ENCODE peak calls at places on chromosomes 5 and 9, in four cellular contexts. X is sigmoid colon, P is A549, J is HCT116. Y is an unnamed sample.

GRCh38 chr9:74960548-74960947 is 7.8 kb upstream of the C9orf40 start:
- DNase-seq in J (no peak), X (no peak), P (peak; percentile 21), Y (peak; percentile 20)

GRCh38 chr5:27252911-27253310 is 214.5 kb upstream of the CDH9 start:
- DNase-seq in P (no peak), J (no peak), X (no peak), Y (no peak)

GRCh38 chr5:124315746-124316415 is 430.6 kb downstream of the ZNF608 start:
- DNase-seq in X (no peak), J (no peak), P (no peak), Y (no peak)

GRCh38 chr5:145347026-145347616 is 488.0 kb downstream of the PRELID2 start:
- DNase-seq in X (no peak), J (peak; percentile 23), P (no peak), Y (peak; percentile 23)

GRCh38 chr5:83377131-83377865 is 94.2 kb upstream of the VCAN start:
- DNase-seq in P (no peak), X (no peak), J (no peak), Y (no peak)

GRCh38 chr9:106417685-106418084 is 445.3 kb upstream of the ZNF462 start:
- DNase-seq in X (no peak), P (no peak), J (no peak), Y (no peak)

GRCh38 chr9:13445123-13445522 is 165.6 kb upstream of the MPDZ start:
- DNase-seq in J (no peak), X (no peak), P (no peak), Y (no peak)

GRCh38 chr5:130871346-130872086 is 293.5 kb downstream of the HINT1 start:
- DNase-seq in P (peak; percentile 11), X (no peak), J (peak; percentile 29), Y (peak; percentile 54)

GRCh38 chr5:139287890-139288635 is 5.5 kb upstream of the MATR3 start:
- DNase-seq in X (no peak), P (no peak), J (no peak), Y (peak; percentile 51)

GRCh38 chr5:133831506-133832224 is 136.8 kb downstream of the C5orf15 start:
- DNase-seq in X (no peak), P (no peak), J (no peak), Y (peak; percentile 29)

GRCh38 chr5:6780802-6781391 is 67.7 kb downstream of the TENT4A start:
- DNase-seq in P (peak; percentile 24), J (peak; percentile 38), X (no peak), Y (peak; percentile 15)

GRCh38 chr9:25129537-25129936 is 548.7 kb downstream of the TUSC1 start:
- DNase-seq in P (no peak), J (no peak), X (no peak), Y (no peak)

GRCh38 chr9:79567671-79568098 is 4.1 kb upstream of the TLE4 start:
- DNase-seq in P (no peak), X (no peak), J (no peak), Y (peak; percentile 39)
- H3K27ac ChIP-seq in P (no peak overlapping the region), X (no peak overlapping the region), J (no peak overlapping the region), Y (no peak overlapping the region)

GRCh38 chr9:92971776-92972175 is 24.5 kb downstream of the FGD3 start:
- DNase-seq in P (no peak), J (no peak), X (no peak), Y (no peak)

GRCh38 chr9:92971121-92971520 is 23.8 kb downstream of the FGD3 start:
- DNase-seq in P (no peak), J (no peak), X (no peak), Y (no peak)

GRCh38 chr9:92968081-92968480 is 20.8 kb downstream of the FGD3 start:
- DNase-seq in J (no peak), P (no peak), X (no peak), Y (no peak)

GRCh38 chr9:92969516-92970466 is 22.5 kb downstream of the FGD3 start:
- DNase-seq in P (no peak), X (no peak), J (no peak), Y (no peak)

GRCh38 chr9:92970467-92970923 is 23.2 kb downstream of the FGD3 start:
- DNase-seq in X (no peak), P (no peak), J (no peak), Y (no peak)
- H3K4me1 ChIP-seq in X (no peaks in the 10 kb centered on the region), P (no peaks in the 10 kb centered on the region), J (peaks cover 19% of the 10 kb centered on the region), Y (no peaks in the 10 kb centered on the region)

DNA sequence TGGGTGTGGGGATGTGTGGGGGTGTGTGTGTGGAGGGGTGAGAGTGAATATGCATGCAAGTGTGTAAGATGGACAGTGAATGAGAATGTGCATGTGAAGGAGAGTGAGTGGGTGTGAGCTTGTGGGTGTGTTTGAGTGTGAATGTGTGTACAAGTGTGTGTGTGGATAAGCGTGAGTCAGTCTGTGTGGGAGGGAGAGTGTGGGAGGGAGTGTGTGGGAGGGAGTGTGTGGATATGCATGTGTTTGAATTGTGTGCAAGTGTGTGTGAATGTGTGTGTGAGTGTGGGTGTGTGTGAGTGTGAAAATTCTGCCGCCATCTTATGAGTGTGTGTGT is 3.7 kb upstream of the SCGB3A1 start:
- DNase-seq in X (no peak), J (no peak), P (no peak), Y (no peak)
- H3K27ac ChIP-seq in X (no peak overlapping the region), J (no peak overlapping the region), P (no peak overlapping the region), Y (no peak overlapping the region)

GRCh38 chr5:135235002-135235401 is 164.0 kb downstream of the MACROH2A1 start:
- DNase-seq in J (no peak), P (no peak), X (peak; percentile 11), Y (no peak)
- H3K4me1 ChIP-seq in J (no peaks in the 10 kb centered on the region), P (peaks cover 13% of the 10 kb centered on the region), X (no peaks in the 10 kb centered on the region), Y (peaks cover 3% of the 10 kb centered on the region)

GRCh38 chr9:133117271-133118178 is 3.5 kb downstream of the RALGDS start:
- DNase-seq in P (no peak), X (peak; percentile 86), J (no peak), Y (peak; percentile 55)

GRCh38 chr9:133114886-133115603 is 6.0 kb downstream of the RALGDS start:
- DNase-seq in P (no peak), X (peak; percentile 71), J (no peak), Y (no peak)

GRCh38 chr9:133118179-133118520 is 2.9 kb downstream of the RALGDS start:
- DNase-seq in J (no peak), X (no peak), P (no peak), Y (no peak)

GRCh38 chr9:133115604-133116345 is 5.3 kb downstream of the RALGDS start:
- DNase-seq in X (peak; percentile 70), J (no peak), P (no peak), Y (no peak)

GRCh38 chr9:133116346-133117231 is 4.5 kb downstream of the RALGDS start:
- DNase-seq in J (no peak), P (no peak), X (no peak), Y (peak; percentile 82)
- H3K27ac ChIP-seq in J (no peak overlapping the region), P (no peak overlapping the region), X (peak overlapping the region; percentile 94), Y (peak overlapping the region; percentile 76)

DNA sequence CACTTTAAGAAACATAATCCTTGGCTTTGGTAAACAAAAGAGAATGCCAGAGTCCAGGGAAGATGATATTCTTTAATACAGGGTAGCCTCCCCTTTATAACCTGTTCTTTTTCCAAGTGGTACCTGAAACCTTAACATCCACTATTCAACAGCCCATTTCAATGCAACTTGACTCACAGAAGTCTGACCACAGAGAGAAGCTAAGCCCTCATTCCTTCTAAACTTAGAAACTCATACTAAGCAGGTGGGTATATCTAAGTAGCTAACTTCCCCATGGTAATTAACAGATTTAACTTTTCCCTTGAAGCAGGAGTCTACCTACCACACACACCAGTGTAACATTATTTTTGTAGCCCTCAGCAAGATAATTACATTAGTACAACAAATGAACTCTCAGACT is 91.9 kb downstream of the CEMIP2 start:
- DNase-seq in P (no peak), J (no peak), X (no peak), Y (no peak)
- H3K4me1 ChIP-seq in P (peaks cover 61% of the 10 kb centered on the region), J (peaks cover 40% of the 10 kb centered on the region), X (no peaks in the 10 kb centered on the region), Y (peaks cover 6% of the 10 kb centered on the region)

DNA sequence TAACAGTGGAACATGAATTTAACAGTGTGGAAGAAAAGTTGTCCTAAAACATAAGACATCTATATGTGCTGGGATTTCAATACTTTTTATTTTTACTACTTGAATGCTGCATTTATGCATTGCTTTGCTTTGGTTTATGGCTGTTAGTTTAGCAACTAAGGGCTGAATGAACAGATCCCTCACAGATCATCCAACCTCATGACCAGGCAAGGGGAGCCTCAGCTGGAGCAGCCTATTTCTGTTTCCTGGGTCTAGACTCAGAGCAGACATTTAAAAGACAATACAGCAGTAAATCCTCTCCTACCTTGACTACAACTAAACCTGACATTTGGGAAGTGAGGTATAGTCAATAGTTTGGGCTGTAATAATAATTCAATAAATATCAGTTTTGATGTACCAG is 163.3 kb downstream of the AUH start:
- DNase-seq in P (no peak), J (no peak), X (no peak), Y (no peak)
- H3K27ac ChIP-seq in P (peak overlapping the region; percentile 94), J (peak overlapping the region; percentile 80), X (peak overlapping the region; percentile 97), Y (peak overlapping the region; percentile 30)

GRCh38 chr9:136608331-136609159 is 54.2 kb upstream of the EGFL7 start:
- DNase-seq in X (no peak), J (no peak), P (no peak), Y (no peak)

GRCh38 chr9:136607334-136607919 is 55.3 kb upstream of the EGFL7 start:
- DNase-seq in P (no peak), X (no peak), J (no peak), Y (peak; percentile 35)

GRCh38 chr9:136609838-136610311 is 52.8 kb upstream of the EGFL7 start:
- DNase-seq in P (no peak), X (no peak), J (no peak), Y (no peak)

GRCh38 chr9:136610426-136610825 is 52.3 kb upstream of the EGFL7 start:
- DNase-seq in J (no peak), P (no peak), X (no peak), Y (peak; percentile 49)

GRCh38 chr9:136609160-136609475 is 53.6 kb upstream of the EGFL7 start:
- DNase-seq in P (no peak), J (no peak), X (no peak), Y (no peak)
- H3K4me1 ChIP-seq in P (peaks cover 8% of the 10 kb centered on the region), J (no peaks in the 10 kb centered on the region), X (no peaks in the 10 kb centered on the region), Y (no peaks in the 10 kb centered on the region)

DNA sequence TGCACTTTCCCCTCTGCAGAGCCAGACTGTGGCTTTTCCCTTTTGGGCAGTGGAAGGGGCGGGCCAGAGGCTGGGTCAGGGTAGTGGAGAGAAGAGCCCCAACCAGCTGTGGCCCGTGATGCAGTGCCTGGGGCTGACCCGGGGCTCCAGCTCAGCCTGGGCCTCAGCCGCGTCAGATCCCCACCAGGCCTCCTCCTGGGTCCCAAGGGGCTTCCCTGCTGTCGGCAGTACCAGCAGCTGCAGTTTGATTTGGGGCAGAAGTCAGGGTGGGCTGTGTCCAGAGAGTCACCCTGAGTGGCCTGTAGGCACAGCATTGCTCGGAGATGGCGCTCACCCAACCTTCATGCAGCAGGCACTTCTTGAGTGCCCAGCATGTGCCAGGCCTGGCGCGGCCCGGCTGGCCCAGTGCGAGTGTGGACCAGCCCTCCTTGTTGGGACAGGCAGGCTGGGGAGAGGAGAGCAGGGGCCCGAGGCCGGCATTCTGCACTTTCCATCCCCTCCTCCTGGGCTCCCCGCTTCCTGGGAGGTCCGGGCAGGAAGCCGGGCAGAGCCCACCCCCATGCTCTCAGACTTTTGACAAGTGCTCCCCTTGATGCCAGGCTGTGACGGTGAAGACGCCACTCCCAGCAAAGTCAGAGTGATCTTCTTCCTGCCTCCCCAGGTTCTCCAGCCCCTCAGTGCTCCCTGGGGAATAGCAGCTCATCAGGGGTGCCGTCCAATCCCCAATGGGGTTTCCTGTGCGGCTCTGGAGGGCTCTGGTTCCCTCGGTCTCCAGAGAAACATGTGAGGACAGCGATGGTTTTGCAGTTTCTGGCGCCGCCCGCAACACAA is 88.3 kb upstream of the COL5A1 start:
- DNase-seq in P (no peak), X (peak; percentile 65), J (no peak), Y (no peak)
- H3K27ac ChIP-seq in P (peak overlapping the region; percentile 84), X (no peak overlapping the region), J (no peak overlapping the region), Y (no peak overlapping the region)